ENCODE peak calls at places on chromosome 1, in six cellular contexts. W is neural crest cell, Y is erythroblast, G is BJ, I is RPMI7951, O is left ventricle myocardium superior. C is an unnamed sample.

GRCh38 chr1:43468403-43468802 is 14.7 kb upstream of the HYI start:
- DNase-seq in W (no peak), Y (no peak), G (no peak), I (no peak), O (no peak), C (no peak)

GRCh38 chr1:47536646-47537118 is 98.8 kb downstream of the FOXD2 start:
- DNase-seq in W (no peak), Y (no peak), G (no peak), I (no peak), O (no peak), C (no peak)

GRCh38 chr1:145720556-145720877 is 1.2 kb downstream of the CD160 start:
- DNase-seq in W (no peak), Y (no peak), G (peak), I (peak), O (no peak), C (no peak)

GRCh38 chr1:24189528-24189927 is 2.4 kb upstream of the IFNLR1 start:
- DNase-seq in W (no peak), Y (no peak), G (no peak), I (peak), O (no peak), C (no peak)

GRCh38 chr1:85596947-85597346 is 16.4 kb downstream of the CCN1 start:
- DNase-seq in W (no peak), Y (no peak), G (no peak), I (no peak), O (no peak), C (no peak)

GRCh38 chr1:50969611-50970507 is at the start of gene CDKN2C:
- DNase-seq in W (peak), Y (peak), G (peak), I (peak), O (peak), C (peak)

GRCh38 chr1:36400825-36401601 is 3.3 kb upstream of the LSM10 start:
- DNase-seq in W (peak), Y (peak), G (no peak), I (peak), O (peak), C (no peak)

GRCh38 chr1:155117610-155118009 is 10.1 kb upstream of the EFNA1 start:
- DNase-seq in W (no peak), Y (no peak), G (no peak), I (no peak), O (no peak), C (peak)

GRCh38 chr1:8847990-8848389 is 30.5 kb downstream of the ENO1 start:
- DNase-seq in W (no peak), Y (no peak), G (no peak), I (no peak), O (no peak), C (no peak)

GRCh38 chr1:206684478-206685255 is at the start of gene MAPKAPK2:
- DNase-seq in W (peak), Y (peak), G (no peak), I (peak), O (peak), C (peak)

GRCh38 chr1:118960567-118961136 is 27.5 kb downstream of the TBX15 start:
- DNase-seq in W (no peak), Y (no peak), G (peak), I (peak), O (peak), C (no peak)

GRCh38 chr1:109158433-109158832 is 44.5 kb downstream of the ELAPOR1 start:
- DNase-seq in W (no peak), Y (no peak), G (no peak), I (no peak), O (no peak), C (peak)

GRCh38 chr1:59057211-59057694 is 239.6 kb upstream of the FGGY start:
- DNase-seq in W (no peak), Y (peak), G (peak), I (peak), O (peak), C (peak)

GRCh38 chr1:230465701-230466100 is 39.6 kb upstream of the PGBD5 start:
- DNase-seq in W (no peak), Y (no peak), G (no peak), I (no peak), O (no peak), C (no peak)

GRCh38 chr1:159979257-159979656 is 25.2 kb upstream of the SLAMF9 start:
- DNase-seq in W (no peak), Y (no peak), G (no peak), I (no peak), O (no peak), C (no peak)

GRCh38 chr1:199909137-199909536 is 118.4 kb upstream of the NR5A2 start:
- DNase-seq in W (no peak), Y (no peak), G (no peak), I (peak), O (no peak), C (no peak)

GRCh38 chr1:8025061-8025670 is 943 bp downstream of the ERRFI1 start:
- DNase-seq in W (no peak), Y (no peak), G (no peak), I (no peak), O (peak), C (no peak)

GRCh38 chr1:215082532-215083407 is at the start of gene KCNK2:
- DNase-seq in W (peak), Y (no peak), G (no peak), I (peak), O (no peak), C (peak)

GRCh38 chr1:173269490-173270230 is 62.5 kb upstream of the TNFSF4 start:
- DNase-seq in W (no peak), Y (no peak), G (peak), I (peak), O (no peak), C (no peak)

GRCh38 chr1:175376194-175376593 is 183.6 kb upstream of the KIAA0040 start:
- DNase-seq in W (no peak), Y (peak), G (no peak), I (peak), O (no peak), C (no peak)

GRCh38 chr1:153485880-153486279 is 25.4 kb upstream of the S100A7 start:
- DNase-seq in W (no peak), Y (no peak), G (no peak), I (peak), O (no peak), C (peak)

C was measured in NCI-H774.